ENCODE peak calls at places on chromosome 20, in five cellular contexts. H, L, D, M and T are unnamed samples.

GRCh38 chr20:51563141-51563596 is 20.6 kb upstream of the NFATC2 start:
- DNase-seq in H (no peak), L (no peak), D (no peak), M (peak; percentile 65), T (no peak)

GRCh38 chr20:30506100-30506499 is 751.4 kb upstream of the DEFB115 start:
- DNase-seq in H (no peak), L (no peak), D (no peak), M (no peak), T (no peak)

GRCh38 chr20:41038149-41038877 is 9.7 kb downstream of the TOP1 start:
- DNase-seq in H (no peak), L (no peak), D (no peak), M (no peak), T (no peak)

GRCh38 chr20:46357030-46357514 is 48.8 kb upstream of the CDH22 start:
- DNase-seq in H (no peak), L (no peak), D (no peak), M (no peak), T (no peak)

GRCh38 chr20:60966766-60967165 is 285.3 kb upstream of the CDH4 start:
- DNase-seq in H (no peak), L (no peak), D (no peak), M (no peak), T (no peak)

GRCh38 chr20:1619861-1620444 is at the start of gene SIRPB1:
- DNase-seq in H (no peak), L (peak; percentile 0), D (peak; percentile 31), M (no peak), T (no peak)

GRCh38 chr20:2261105-2261504 is 34.7 kb upstream of the TGM3 start:
- DNase-seq in H (no peak), L (no peak), D (peak; percentile 69), M (peak; percentile 23), T (no peak)

GRCh38 chr20:61176874-61177273 is 75.2 kb upstream of the CDH4 start:
- DNase-seq in H (no peak), L (no peak), D (no peak), M (no peak), T (no peak)

GRCh38 chr20:5770240-5770986 is 20.2 kb downstream of the SHLD1 start:
- DNase-seq in H (no peak), L (no peak), D (no peak), M (peak; percentile 20), T (no peak)

GRCh38 chr20:17498641-17499040 is 32.5 kb downstream of the BFSP1 start:
- DNase-seq in H (no peak), L (no peak), D (no peak), M (no peak), T (no peak)

GRCh38 chr20:46060301-46060881 is 29.4 kb downstream of the NCOA5 start:
- DNase-seq in H (no peak), L (no peak), D (no peak), M (no peak), T (peak; percentile 36)

GRCh38 chr20:46004813-46005505 is 3.7 kb upstream of the MMP9 start:
- DNase-seq in H (no peak), L (no peak), D (peak; percentile 77), M (no peak), T (no peak)

GRCh38 chr20:60240986-60241385 is 282.8 kb downstream of the CDH26 start:
- DNase-seq in H (no peak), L (no peak), D (no peak), M (no peak), T (no peak)

GRCh38 chr20:34948030-34948429 is 7.6 kb downstream of the GSS start:
- DNase-seq in H (peak; percentile 72), L (no peak), D (peak; percentile 58), M (peak; percentile 91), T (no peak)

GRCh38 chr20:741620-742019 is 26.7 kb downstream of the SLC52A3 start:
- DNase-seq in H (no peak), L (no peak), D (no peak), M (no peak), T (no peak)

GRCh38 chr20:9515761-9516657 is 1.6 kb downstream of the LAMP5 start:
- DNase-seq in H (no peak), L (no peak), D (peak; percentile 26), M (no peak), T (peak; percentile 42)
- TF ChIP-seq EZH2 in H (peak; percentile 69), L (no peak), D (no peak), M (no peak), T (no peak)

GRCh38 chr20:49597825-49598395 is 30.0 kb upstream of the PTGIS start:
- DNase-seq in H (no peak), L (no peak), D (no peak), M (no peak), T (no peak)
- TF ChIP-seq EZH2 in H (no peak), L (no peak), D (no peak), M (no peak), T (no peak)

GRCh38 chr20:48952656-48953055 is 31.1 kb downstream of the ARFGEF2 start:
- DNase-seq in H (no peak), L (no peak), D (no peak), M (no peak), T (no peak)

GRCh38 chr20:48951646-48952045 is 30.1 kb downstream of the ARFGEF2 start:
- DNase-seq in H (no peak), L (no peak), D (no peak), M (no peak), T (no peak)

GRCh38 chr20:48948612-48949011 is 27.1 kb downstream of the ARFGEF2 start:
- DNase-seq in H (no peak), L (no peak), D (no peak), M (no peak), T (no peak)

GRCh38 chr20:48951041-48951440 is 29.5 kb downstream of the ARFGEF2 start:
- DNase-seq in H (no peak), L (no peak), D (no peak), M (no peak), T (no peak)

DNA sequence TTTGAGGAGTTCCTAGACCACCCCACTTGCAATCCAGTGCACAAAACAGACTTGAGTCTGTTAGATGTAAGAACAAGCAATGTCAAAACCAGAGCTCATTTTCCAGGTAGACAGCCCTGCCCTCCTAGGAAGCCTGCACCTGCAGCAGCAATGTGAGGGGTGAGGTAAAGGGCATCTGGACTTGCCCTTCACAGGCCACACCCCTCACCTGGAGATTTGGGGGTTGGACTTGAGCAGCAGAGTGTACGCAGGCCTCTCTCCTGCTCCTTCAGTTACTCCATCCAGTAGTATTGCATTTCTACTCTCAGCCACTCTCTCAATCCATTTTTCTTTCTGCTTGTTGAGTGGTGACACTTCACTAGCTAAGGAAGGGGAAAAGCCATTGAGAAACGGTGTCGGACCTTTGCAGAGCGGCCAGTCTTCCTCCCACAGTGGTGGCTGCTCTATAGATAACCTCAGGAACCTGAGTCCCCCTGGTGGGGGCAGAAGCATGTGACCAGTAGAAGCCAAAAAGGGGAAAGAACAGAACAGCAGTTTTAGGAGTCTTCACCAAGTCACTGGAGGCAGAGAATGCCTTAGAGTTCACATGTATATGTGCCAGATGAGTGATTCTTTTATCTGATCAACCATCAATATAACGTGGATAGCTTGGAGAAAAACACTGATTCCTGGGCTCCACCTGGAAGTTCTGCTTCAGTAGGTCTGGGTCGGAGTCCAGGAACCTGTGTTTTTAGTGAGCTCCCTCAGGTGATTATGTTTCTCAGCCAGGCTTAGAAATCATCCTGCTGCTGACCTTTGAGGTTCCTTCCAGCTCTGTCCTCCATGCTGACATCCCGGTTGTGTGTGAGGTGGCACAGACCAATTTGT is 28.0 kb downstream of the ARFGEF2 start:
- DNase-seq in H (no peak), L (peak; percentile 42), D (no peak), M (no peak), T (no peak)
- TF ChIP-seq EZH2 in H (no peak), L (no peak), D (no peak), M (no peak), T (no peak)

GRCh38 chr20:62481441-62482135 is 5.8 kb upstream of the GATA5 start:
- DNase-seq in H (no peak), L (no peak), D (no peak), M (no peak), T (no peak)
- TF ChIP-seq EZH2 in H (no peak), L (no peak), D (no peak), M (peak; percentile 31), T (no peak)